ENCODE peak calls at places on chromosomes 4 and X, in five cellular contexts. S, R, T, V and G are unnamed samples.

GRCh38 chrX:71996826-71997225 is 86.2 kb downstream of the NHSL2 start:
- DNase-seq in R (peak; percentile 81), T (no peak), S (no peak), V (no peak), G (no peak)

GRCh38 chrX:69552512-69552911 is 48.4 kb downstream of the NALF2 start:
- DNase-seq in S (no peak), T (no peak), V (no peak), R (no peak), G (no peak)

GRCh38 chr4:128538111-128538882 is 250.7 kb upstream of the PGRMC2 start:
- DNase-seq in R (no peak), S (no peak), T (no peak), V (peak; percentile 2), G (no peak)

GRCh38 chr4:169914871-169915270 is 111.3 kb downstream of the MFAP3L start:
- DNase-seq in T (no peak), R (no peak), V (no peak), S (no peak), G (no peak)

GRCh38 chrX:152177497-152178269 is 39.3 kb upstream of the MAGEA10 start:
- DNase-seq in V (no peak), T (no peak), R (no peak), S (no peak), G (no peak)

GRCh38 chr4:133720001-133720400 is 481.6 kb downstream of the PABPC4L start:
- DNase-seq in T (no peak), R (no peak), V (no peak), S (no peak), G (no peak)

GRCh38 chr4:83040269-83040668 is 5.3 kb downstream of the COPS4 start:
- DNase-seq in R (no peak), S (no peak), V (no peak), T (no peak), G (no peak)

GRCh38 chrX:110836982-110837381 is 41.4 kb upstream of the CHRDL1 start:
- DNase-seq in S (no peak), R (no peak), V (no peak), T (peak; percentile 16), G (no peak)

GRCh38 chr4:64774626-64775025 is 365.4 kb upstream of the TECRL start:
- DNase-seq in T (no peak), S (no peak), R (no peak), V (no peak), G (no peak)

GRCh38 chrX:150198776-150199175 is 164.3 kb upstream of the MAMLD1 start:
- DNase-seq in R (no peak), T (no peak), V (no peak), S (no peak), G (no peak)

GRCh38 chr4:6253111-6253510 is 16.5 kb upstream of the WFS1 start:
- DNase-seq in S (no peak), R (no peak), T (no peak), V (no peak), G (no peak)

GRCh38 chr4:3803946-3804345 is 37.8 kb downstream of the ADRA2C start:
- DNase-seq in T (no peak), R (no peak), S (no peak), V (peak; percentile 32), G (no peak)

GRCh38 chr4:117783716-117784115 is 250.6 kb upstream of the NDST3 start:
- DNase-seq in S (no peak), T (no peak), V (no peak), R (no peak), G (no peak)

GRCh38 chrX:132561483-132561882 is 72.6 kb upstream of the MBNL3 start:
- DNase-seq in T (no peak), S (no peak), V (no peak), R (no peak), G (no peak)

GRCh38 chrX:135476378-135476777 is 44.1 kb upstream of the INTS6L start:
- DNase-seq in T (no peak), V (no peak), S (no peak), R (no peak), G (no peak)

GRCh38 chrX:140608111-140608510 is 101.4 kb upstream of the LINC00632 start:
- DNase-seq in R (no peak), S (no peak), V (no peak), T (no peak), G (no peak)

GRCh38 chr4:121726642-121727268 is 30.0 kb upstream of the ANXA5 start:
- DNase-seq in S (no peak), R (no peak), V (no peak), T (no peak), G (no peak)

GRCh38 chrX:115337735-115338134 is 48.2 kb downstream of the LUZP4 start:
- DNase-seq in T (no peak), S (no peak), V (no peak), R (no peak), G (no peak)

GRCh38 chr4:5611656-5612187 is 96.6 kb downstream of the EVC2 start:
- DNase-seq in S (no peak), T (no peak), R (no peak), V (no peak), G (no peak)

GRCh38 chr4:155946486-155946885 is 7.2 kb downstream of the CTSO start:
- DNase-seq in T (no peak), R (no peak), S (no peak), V (no peak), G (no peak)

GRCh38 chrX:48939417-48940228 is 17.8 kb downstream of the OTUD5 start:
- DNase-seq in S (no peak), T (no peak), R (no peak), V (no peak), G (no peak)

GRCh38 chr4:182604953-182605352 is 312.2 kb downstream of the DCTD start:
- DNase-seq in T (no peak), V (no peak), S (no peak), R (no peak), G (no peak)

GRCh38 chr4:127162741-127163140 is 470.0 kb upstream of the INTU start:
- DNase-seq in S (no peak), R (no peak), V (no peak), T (no peak), G (no peak)

GRCh38 chr4:168900080-168900479 is 110.0 kb downstream of the CBR4 start:
- DNase-seq in R (peak; percentile 88), V (no peak), S (no peak), T (no peak), G (no peak)
- H3K4me1 ChIP-seq in R (no peaks in the 10 kb centered on the region), V (no peaks in the 10 kb centered on the region), S (no peaks in the 10 kb centered on the region), T (no peaks in the 10 kb centered on the region), G (no peaks in the 10 kb centered on the region)

DNA sequence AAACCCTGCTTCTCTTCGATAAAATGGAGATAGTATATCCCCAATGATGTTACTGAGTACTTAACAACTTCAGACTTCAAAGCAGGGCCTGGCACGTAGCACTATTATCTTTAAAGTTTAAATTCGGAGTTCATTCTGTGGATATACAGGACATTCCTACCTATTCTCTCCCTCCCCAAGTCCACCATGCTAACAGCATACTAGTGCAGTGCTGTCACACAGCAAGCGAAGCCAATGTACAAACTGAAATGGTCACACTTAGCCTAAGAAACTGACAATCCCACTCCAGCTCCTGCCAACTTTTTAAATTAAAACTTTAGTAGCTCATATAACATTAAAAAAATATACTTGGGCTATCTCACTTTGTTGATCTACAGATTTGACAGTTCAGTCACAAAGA is 1.2 kb upstream of the DNAJB14 start:
- DNase-seq in T (no peak), V (no peak), R (no peak), S (no peak), G (no peak)
- H3K4me3 ChIP-seq in T (peak overlapping the region; percentile 0), V (no peak overlapping the region), R (peak overlapping the region; percentile 97), S (no peak overlapping the region), G (no peak overlapping the region)

DNA sequence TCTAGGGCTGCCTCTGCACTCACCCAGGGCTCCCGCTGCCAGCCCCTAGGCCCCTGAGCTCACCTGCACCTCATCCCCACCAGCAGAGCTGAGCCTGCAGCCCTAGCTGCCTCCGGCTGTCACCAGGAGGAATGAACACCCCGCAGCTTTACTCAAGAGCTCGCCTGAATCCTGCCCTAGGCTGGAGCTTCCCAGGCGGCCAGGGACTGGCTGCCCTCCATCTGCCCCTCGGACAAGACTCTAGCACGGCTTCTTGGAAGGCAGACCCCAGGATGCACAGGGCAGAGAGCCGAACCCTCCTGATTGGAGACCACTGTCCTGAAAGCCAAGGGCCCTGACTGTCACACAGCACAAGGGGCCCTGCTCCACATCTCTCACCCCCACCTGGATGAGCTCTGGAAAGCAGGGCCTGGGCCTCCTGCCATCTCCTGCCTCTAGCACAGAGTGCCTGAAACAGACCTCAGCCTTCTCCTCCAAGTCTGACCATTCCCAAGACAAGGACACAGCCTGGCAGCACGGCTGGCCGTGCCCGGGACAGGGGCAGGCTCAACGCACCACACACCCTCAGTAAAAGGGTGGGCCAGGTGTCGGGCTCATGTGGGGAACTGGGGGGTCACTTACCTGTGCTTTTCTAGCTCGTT is 4.4 kb downstream of the MXD4 start:
- DNase-seq in R (peak; percentile 71), T (peak; percentile 8), V (peak; percentile 76), S (no peak), G (no peak)
- H3K4me1 ChIP-seq in R (peaks cover 3% of the 10 kb centered on the region), T (peaks cover 8% of the 10 kb centered on the region), V (peaks cover 76% of the 10 kb centered on the region), S (peaks cover 6% of the 10 kb centered on the region), G (peaks cover 53% of the 10 kb centered on the region)

GRCh38 chr4:56914336-56914735 is 6.6 kb downstream of the REST start:
- DNase-seq in V (no peak), S (no peak), T (no peak), R (no peak), G (no peak)
- H3K4me3 ChIP-seq in V (no peak overlapping the region), S (no peak overlapping the region), T (no peak overlapping the region), R (no peak overlapping the region), G (no peak overlapping the region)

DNA sequence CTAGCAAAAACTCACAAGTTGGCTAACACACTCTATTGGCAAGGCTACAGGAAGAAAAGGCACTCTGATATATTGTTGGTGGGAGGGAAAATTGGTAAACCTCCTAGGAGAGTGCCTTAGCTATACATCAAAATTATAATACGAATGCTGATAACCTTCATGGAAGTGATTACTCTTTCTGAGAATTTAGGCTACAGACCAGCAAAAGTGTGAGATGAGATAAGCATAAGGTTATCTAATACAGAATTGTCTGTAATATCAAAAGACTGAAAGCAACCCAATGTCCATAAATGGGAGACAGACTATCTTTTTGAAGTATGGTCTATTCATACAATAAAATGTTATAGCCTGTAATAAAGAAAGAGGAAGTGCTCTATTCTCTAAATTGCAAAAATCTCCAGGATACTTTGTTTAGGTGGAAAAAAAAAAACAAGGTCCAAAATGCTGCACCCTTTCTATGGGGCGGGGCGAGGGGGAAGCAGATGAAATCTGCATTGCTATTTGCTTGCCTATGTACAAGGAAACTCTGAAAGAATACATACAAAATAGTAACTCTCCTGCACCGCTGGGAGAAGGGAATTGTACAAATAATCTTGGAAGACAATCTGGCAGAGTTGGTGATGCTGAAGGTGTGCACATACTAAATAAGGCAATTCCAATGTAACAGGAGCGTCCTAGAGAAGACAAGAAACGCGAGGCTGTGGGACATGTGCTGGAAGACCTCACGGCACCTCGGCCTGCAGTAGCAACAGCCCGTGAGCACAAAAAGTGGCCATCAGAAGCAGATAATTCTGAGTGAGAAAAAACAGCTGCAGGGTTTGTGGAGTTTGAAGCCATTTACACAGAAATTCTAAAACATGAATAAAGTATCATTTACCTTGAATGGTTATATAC is 109.7 kb downstream of the AFAP1 start:
- DNase-seq in T (no peak), S (no peak), R (no peak), V (no peak), G (no peak)
- H3K4me1 ChIP-seq in T (no peaks in the 10 kb centered on the region), S (no peaks in the 10 kb centered on the region), R (no peaks in the 10 kb centered on the region), V (peaks cover 17% of the 10 kb centered on the region), G (no peaks in the 10 kb centered on the region)

DNA sequence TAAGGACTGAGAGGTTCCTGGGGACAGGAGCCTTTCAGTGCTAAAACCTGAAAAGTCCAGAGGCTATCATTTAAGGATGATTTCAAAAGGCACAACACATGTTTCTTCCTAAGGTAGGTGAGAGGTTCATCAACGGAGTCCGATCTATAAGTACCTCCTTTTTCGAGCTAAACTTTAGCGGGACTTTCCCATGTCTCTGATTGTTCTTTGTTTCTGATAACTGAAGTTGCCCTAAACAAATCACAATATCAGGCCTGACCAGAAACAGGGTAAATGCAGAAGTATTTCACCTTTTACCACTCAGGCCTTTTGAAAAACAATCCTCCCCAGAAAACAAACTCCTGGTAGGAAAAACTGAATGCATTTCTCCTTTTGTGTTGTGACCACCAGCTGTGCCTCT is 17.6 kb downstream of the PIR start:
- DNase-seq in S (no peak), V (no peak), R (no peak), T (no peak), G (no peak)
- H3K4me3 ChIP-seq in S (no peak overlapping the region), V (no peak overlapping the region), R (no peak overlapping the region), T (no peak overlapping the region), G (no peak overlapping the region)